ENCODE peak calls at places on chromosome 20, in ten cellular contexts. U is GM12864, H is AG10803, P is HCT116, M is epithelial cell of esophagus, A is fibroblast of lung, V is transverse colon, O is AG04449, Y is fibroblast of pulmonary artery, R is BE2C. Z is an unnamed sample.

GRCh38 chr20:6697228-6697972 is 70.1 kb upstream of the BMP2 start:
- DNase-seq in U (no peak), H (no peak), P (no peak), M (no peak), A (no peak), V (no peak), O (no peak), Y (no peak), R (no peak), Z (no peak)

GRCh38 chr20:34528921-34529297 is 12.7 kb downstream of the DYNLRB1 start:
- DNase-seq in U (no peak), H (no peak), P (no peak), M (no peak), A (no peak), V (no peak), O (no peak), Y (peak), R (no peak), Z (no peak)

GRCh38 chr20:51404297-51405060 is 138.0 kb downstream of the NFATC2 start:
- DNase-seq in U (peak), H (no peak), P (no peak), M (no peak), A (peak), V (peak), O (no peak), Y (peak), R (no peak), Z (no peak)

GRCh38 chr20:53402233-53403005 is 191.2 kb downstream of the ZNF217 start:
- DNase-seq in U (no peak), H (no peak), P (no peak), M (no peak), A (no peak), V (no peak), O (no peak), Y (no peak), R (no peak), Z (no peak)

GRCh38 chr20:58342104-58342945 is 32.8 kb downstream of the RAB22A start:
- DNase-seq in U (no peak), H (peak), P (no peak), M (peak), A (peak), V (no peak), O (peak), Y (peak), R (no peak), Z (no peak)

GRCh38 chr20:53852691-53853450 is 217.5 kb downstream of the BCAS1 start:
- DNase-seq in U (no peak), H (no peak), P (no peak), M (no peak), A (no peak), V (no peak), O (no peak), Y (no peak), R (no peak), Z (no peak)

GRCh38 chr20:8860011-8860495 is 208.8 kb upstream of the PLCB4 start:
- DNase-seq in U (no peak), H (peak), P (no peak), M (peak), A (peak), V (no peak), O (peak), Y (peak), R (no peak), Z (peak)

GRCh38 chr20:8547968-8548588 is 416.0 kb downstream of the PLCB1 start:
- DNase-seq in U (no peak), H (no peak), P (no peak), M (no peak), A (no peak), V (no peak), O (no peak), Y (no peak), R (no peak), Z (no peak)

GRCh38 chr20:44154521-44155001 is 32.4 kb downstream of the JPH2 start:
- DNase-seq in U (no peak), H (peak), P (no peak), M (peak), A (peak), V (no peak), O (peak), Y (no peak), R (no peak), Z (no peak)

GRCh38 chr20:44637042-44637441 is 14.5 kb downstream of the ADA start:
- DNase-seq in U (no peak), H (no peak), P (no peak), M (no peak), A (no peak), V (no peak), O (no peak), Y (no peak), R (no peak), Z (no peak)

GRCh38 chr20:19699132-19699971 is 58.7 kb upstream of the RIN2 start:
- DNase-seq in U (no peak), H (peak), P (peak), M (peak), A (peak), V (no peak), O (peak), Y (peak), R (no peak), Z (peak)

GRCh38 chr20:5402903-5403531 is 86.3 kb upstream of the PROKR2 start:
- DNase-seq in U (peak), H (peak), P (no peak), M (peak), A (no peak), V (peak), O (no peak), Y (peak), R (peak), Z (no peak)

GRCh38 chr20:64102647-64103354 is 4.6 kb downstream of the NPBWR2 start:
- DNase-seq in U (no peak), H (no peak), P (no peak), M (no peak), A (no peak), V (no peak), O (no peak), Y (no peak), R (peak), Z (no peak)

GRCh38 chr20:8187740-8188139 is 55.7 kb downstream of the PLCB1 start:
- DNase-seq in U (no peak), H (peak), P (no peak), M (no peak), A (peak), V (no peak), O (no peak), Y (peak), R (no peak), Z (no peak)

GRCh38 chr20:21118138-21118537 is 7.7 kb upstream of the KIZ start:
- DNase-seq in U (no peak), H (no peak), P (peak), M (no peak), A (no peak), V (no peak), O (no peak), Y (no peak), R (no peak), Z (no peak)

GRCh38 chr20:33814238-33814712 is 3.1 kb downstream of the CHMP4B start:
- DNase-seq in U (no peak), H (no peak), P (no peak), M (no peak), A (no peak), V (peak), O (no peak), Y (no peak), R (no peak), Z (no peak)

GRCh38 chr20:23435675-23436539 is 3.6 kb upstream of the CSTL1 start:
- DNase-seq in U (no peak), H (no peak), P (no peak), M (no peak), A (no peak), V (peak), O (no peak), Y (peak), R (peak), Z (no peak)

GRCh38 chr20:4633379-4633778 is 88.3 kb upstream of the PRND start:
- DNase-seq in U (no peak), H (no peak), P (no peak), M (no peak), A (no peak), V (no peak), O (no peak), Y (peak), R (no peak), Z (no peak)

GRCh38 chr20:57022306-57022705 is 244.1 kb downstream of the BMP7 start:
- DNase-seq in U (no peak), H (no peak), P (peak), M (no peak), A (no peak), V (no peak), O (no peak), Y (no peak), R (no peak), Z (no peak)

GRCh38 chr20:62875419-62876355 is 14.1 kb upstream of the TCFL5 start:
- DNase-seq in U (no peak), H (peak), P (peak), M (peak), A (peak), V (peak), O (no peak), Y (peak), R (peak), Z (peak)
- TF ChIP-seq CTCF in U (no peak), H (peak), P (peak), M (peak), A (peak), V (peak), O (peak), Y (peak), R (peak), Z (peak)

GRCh38 chr20:40942775-40943174 is 85.8 kb upstream of the TOP1 start:
- DNase-seq in U (no peak), H (no peak), P (no peak), M (no peak), A (no peak), V (no peak), O (no peak), Y (no peak), R (no peak), Z (no peak)
- H3K4me3 ChIP-seq in U (no peak), H (no peak), P (no peak), M (no peak), A (no peak), V (no peak), O (no peak), Y (no peak), R (no peak), Z (no peak)

DNA sequence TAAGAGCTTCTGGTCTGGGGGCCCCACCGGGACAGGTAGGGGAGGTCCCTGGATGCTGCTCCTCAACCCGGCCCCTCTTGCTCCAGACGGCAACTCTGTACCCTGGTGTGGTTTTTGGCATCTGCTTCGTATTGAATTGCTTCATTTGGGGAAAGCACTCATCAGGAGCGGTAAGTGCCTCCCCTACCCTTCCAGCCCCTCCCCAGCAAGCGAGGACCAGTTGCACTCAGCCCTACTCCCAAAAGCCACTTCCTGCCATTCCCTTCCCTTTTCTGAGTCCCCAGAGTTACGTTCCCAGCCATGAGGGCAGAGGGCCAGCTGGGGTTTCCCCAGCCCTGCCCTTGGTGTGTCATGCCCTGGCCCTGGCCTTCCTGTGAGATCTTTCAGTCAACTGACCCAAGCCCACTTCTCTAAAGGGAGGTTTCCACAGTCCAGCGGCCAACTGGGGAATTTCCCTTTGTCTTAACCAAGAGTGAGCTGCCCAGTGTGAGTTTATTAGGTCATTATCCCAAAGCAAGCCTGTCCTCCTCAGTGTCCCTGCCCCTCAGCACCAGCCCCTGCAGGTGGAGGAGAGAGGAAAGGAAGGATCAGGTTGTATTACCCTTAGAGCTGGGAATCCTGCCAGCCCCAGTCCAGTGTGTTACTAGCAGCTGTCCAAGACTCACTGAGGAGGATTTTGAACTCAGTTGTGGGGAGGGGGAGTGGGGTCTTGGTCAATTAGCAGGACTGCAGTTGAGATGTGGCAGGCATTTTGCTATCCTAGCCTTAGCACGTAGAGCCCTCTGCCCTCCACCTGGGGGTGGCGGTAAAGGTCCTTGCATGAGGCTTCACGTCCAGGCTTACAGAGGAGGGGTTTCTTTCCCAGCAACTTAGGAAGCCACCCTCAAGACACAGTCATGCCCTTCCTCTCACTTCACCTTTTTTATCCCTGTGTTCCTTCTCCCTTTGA is 45.8 kb downstream of the TM9SF4 start:
- DNase-seq in U (no peak), H (peak), P (no peak), M (peak), A (peak), V (peak), O (peak), Y (peak), R (peak), Z (peak)
- TF ChIP-seq CTCF in U (peak), H (peak), P (peak), M (peak), A (no peak), V (peak), O (peak), Y (peak), R (peak), Z (no peak)

GRCh38 chr20:49267327-49267726 is 10.5 kb downstream of the ZNFX1 start:
- DNase-seq in U (no peak), H (no peak), P (no peak), M (no peak), A (no peak), V (no peak), O (no peak), Y (no peak), R (no peak), Z (no peak)
- H3K4me3 ChIP-seq in U (peak), H (no peak), P (no peak), M (no peak), A (no peak), V (no peak), O (no peak), Y (no peak), R (no peak), Z (no peak)

DNA sequence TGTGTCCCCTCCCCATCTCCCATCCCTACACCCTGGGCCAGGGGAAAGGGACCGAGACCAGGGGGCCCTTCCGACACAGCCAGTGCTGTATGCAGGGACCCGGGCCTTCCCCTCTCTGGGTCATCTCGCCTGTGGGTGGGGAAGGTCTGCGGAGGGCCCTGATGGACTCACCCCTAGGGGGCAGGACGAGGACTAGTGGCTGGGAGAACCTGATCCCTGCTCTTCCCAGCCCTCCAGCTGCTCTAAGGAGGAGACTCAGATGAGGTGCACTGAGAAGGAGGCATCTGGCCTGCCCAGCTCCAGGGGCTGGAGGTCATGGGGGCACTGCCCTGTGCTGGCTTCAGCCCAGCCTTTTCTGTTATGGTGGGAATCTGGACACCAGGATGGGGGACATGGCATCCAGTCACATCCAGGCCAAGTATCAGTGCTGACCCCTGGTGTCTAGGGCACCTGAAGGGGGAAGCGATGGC is 735 bp downstream of the MYL9 start:
- DNase-seq in U (no peak), H (peak), P (peak), M (peak), A (peak), V (peak), O (no peak), Y (peak), R (peak), Z (no peak)
- TF ChIP-seq CTCF in U (peak), H (peak), P (peak), M (peak), A (peak), V (peak), O (peak), Y (peak), R (peak), Z (peak)

DNA sequence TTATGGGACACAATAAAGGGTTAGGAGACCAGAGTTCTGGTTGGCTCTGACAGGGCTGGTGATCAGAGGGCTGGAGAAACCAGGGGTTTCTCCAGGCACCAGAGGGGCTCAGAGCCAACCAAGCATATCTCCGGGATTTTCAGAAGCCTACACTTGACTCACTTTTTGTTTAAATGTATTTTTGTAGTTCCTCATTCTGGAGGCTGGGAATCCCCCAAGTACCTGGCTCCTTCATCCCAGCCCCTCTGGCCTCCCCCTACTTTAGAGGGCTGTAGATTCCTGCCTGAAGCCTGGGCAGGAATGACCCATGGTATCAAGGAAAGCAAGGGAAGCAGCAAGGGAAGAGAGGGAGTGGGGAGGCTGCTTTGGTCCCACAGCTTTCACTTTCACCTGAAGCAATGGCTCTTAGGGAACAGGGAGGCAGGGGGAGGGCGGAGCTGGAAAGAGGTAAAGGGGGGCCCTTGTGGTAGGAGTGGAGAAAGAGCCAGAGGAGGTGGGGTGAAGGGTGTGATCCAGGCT is 973 bp downstream of the CD40 start:
- DNase-seq in U (no peak), H (no peak), P (no peak), M (no peak), A (no peak), V (no peak), O (no peak), Y (no peak), R (no peak), Z (no peak)
- H3K4me3 ChIP-seq in U (peak), H (no peak), P (peak), M (no peak), A (no peak), V (peak), O (no peak), Y (no peak), R (no peak), Z (no peak)

GRCh38 chr20:37624963-37625362 is 68.9 kb upstream of the CTNNBL1 start:
- DNase-seq in U (no peak), H (no peak), P (no peak), M (no peak), A (no peak), V (no peak), O (no peak), Y (no peak), R (no peak), Z (no peak)
- TF ChIP-seq CTCF in U (no peak), H (no peak), P (no peak), M (no peak), A (no peak), V (no peak), O (no peak), Y (no peak), R (no peak), Z (no peak)

GRCh38 chr20:31675828-31676533 is 38.3 kb downstream of the COX4I2 start:
- DNase-seq in U (no peak), H (no peak), P (no peak), M (no peak), A (peak), V (no peak), O (no peak), Y (peak), R (no peak), Z (no peak)
- H3K4me3 ChIP-seq in U (peak), H (no peak), P (no peak), M (no peak), A (no peak), V (peak), O (no peak), Y (peak), R (no peak), Z (no peak)

GRCh38 chr20:25076731-25077609 is 5.0 kb downstream of the VSX1 start:
- DNase-seq in U (no peak), H (peak), P (peak), M (peak), A (peak), V (peak), O (no peak), Y (peak), R (no peak), Z (no peak)
- TF ChIP-seq CTCF in U (peak), H (peak), P (peak), M (peak), A (no peak), V (peak), O (no peak), Y (peak), R (peak), Z (peak)

Z was measured in AG09309.